ENCODE peak calls at places on chromosomes 5 and 9, in five cellular contexts. J is thyroid gland, G is GM12865, S is lung, Q is esophagus squamous epithelium. M is an unnamed sample.
A peak's percentile ranks its signal among the peaks of the same experiment; 100 is the strongest.

GRCh38 chr9:129933709-129934586 is 98.7 kb downstream of the USP20 start:
- DNase-seq in J (no peak), G (peak; percentile 41), S (no peak), Q (no peak), M (no peak)

GRCh38 chr5:143161893-143162520 is 241.5 kb downstream of the NR3C1 start:
- DNase-seq in J (no peak), G (no peak), S (no peak), Q (no peak), M (no peak)

GRCh38 chr9:36471359-36471758 is 71.3 kb upstream of the RNF38 start:
- DNase-seq in J (no peak), G (no peak), S (no peak), Q (no peak), M (no peak)

GRCh38 chr5:150361301-150361700 is 3.8 kb downstream of the TCOF1 start:
- DNase-seq in J (no peak), G (peak; percentile 69), S (no peak), Q (no peak), M (no peak)

GRCh38 chr5:121987685-121988073 is 25.9 kb downstream of the SRFBP1 start:
- DNase-seq in J (no peak), G (no peak), S (no peak), Q (no peak), M (no peak)

GRCh38 chr9:38067611-38067891 is 1.5 kb downstream of the SHB start:
- DNase-seq in J (peak; percentile 45), G (no peak), S (no peak), Q (no peak), M (no peak)

GRCh38 chr5:139749242-139749641 is 46.4 kb upstream of the PSD2 start:
- DNase-seq in J (no peak), G (no peak), S (no peak), Q (no peak), M (no peak)

GRCh38 chr5:125117556-125117955 is 371.1 kb upstream of the ZNF608 start:
- DNase-seq in J (no peak), G (no peak), S (no peak), Q (no peak), M (no peak)

GRCh38 chr5:107476783-107477182 is 194.0 kb downstream of the EFNA5 start:
- DNase-seq in J (no peak), G (peak; percentile 95), S (no peak), Q (no peak), M (no peak)

GRCh38 chr5:141476132-141476909 is 555 bp downstream of the PCDHGC3 start:
- DNase-seq in J (peak; percentile 56), G (peak; percentile 51), S (no peak), Q (no peak), M (no peak)

GRCh38 chr5:113162770-113163169 is 186.2 kb downstream of the DCP2 start:
- DNase-seq in J (no peak), G (no peak), S (no peak), Q (no peak), M (no peak)

GRCh38 chr5:157222506-157223230 is 42.0 kb downstream of the ITK start:
- DNase-seq in J (no peak), G (peak; percentile 36), S (no peak), Q (no peak), M (no peak)

GRCh38 chr9:120393386-120394057 is 186.4 kb downstream of the CDK5RAP2 start:
- DNase-seq in J (no peak), G (no peak), S (no peak), Q (no peak), M (no peak)

GRCh38 chr9:71812385-71812784 is 44.1 kb upstream of the CEMIP2 start:
- DNase-seq in J (no peak), G (no peak), S (no peak), Q (no peak), M (no peak)

DNA sequence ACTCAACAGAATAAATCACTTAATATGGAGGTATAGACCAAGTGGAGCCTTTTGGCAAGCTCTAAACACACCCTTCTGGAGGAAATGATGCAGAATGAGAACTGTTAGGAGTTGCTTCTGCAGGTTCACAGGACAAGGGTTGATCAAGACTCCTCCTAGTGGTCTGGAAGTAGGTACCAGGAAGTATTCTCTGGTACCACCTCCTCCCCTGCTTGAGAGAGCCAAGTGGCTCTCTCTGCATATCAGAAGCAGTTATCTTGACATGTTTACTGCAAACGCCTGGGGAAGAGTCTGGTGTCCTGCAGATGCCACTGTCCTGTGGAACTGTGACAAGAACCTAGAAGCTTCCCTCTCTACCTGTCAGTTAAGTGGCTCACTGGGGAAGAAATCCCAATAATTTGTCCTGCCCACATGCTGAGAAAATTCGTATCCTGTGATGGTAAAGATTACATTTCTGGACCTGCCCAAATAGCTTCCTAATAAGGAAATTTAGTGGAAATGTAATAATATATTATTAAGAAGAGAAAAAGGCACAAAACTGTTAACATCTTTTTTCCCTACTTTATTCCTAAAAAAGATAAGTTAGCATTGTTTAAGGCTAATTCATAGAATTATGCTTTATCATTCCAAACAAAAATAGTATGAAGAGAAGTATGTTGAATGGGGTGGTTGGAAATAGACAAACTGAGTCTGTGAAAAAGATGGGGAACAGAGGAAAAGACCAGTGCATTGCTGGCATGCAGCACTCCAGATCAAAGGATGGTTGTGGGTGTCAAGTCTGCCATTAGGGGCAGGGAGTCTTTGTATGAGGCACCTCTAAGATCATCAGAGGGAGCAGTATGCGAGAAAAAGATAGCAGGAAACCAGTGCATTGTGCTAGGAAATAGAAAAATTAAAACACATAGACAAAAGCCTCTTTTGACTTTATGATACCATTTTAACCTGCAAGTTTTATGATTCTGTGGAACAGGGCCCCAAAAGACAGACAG is 118.8 kb downstream of the CDC42SE2 start:
- DNase-seq in J (peak; percentile 36), G (peak; percentile 91), S (no peak), Q (no peak), M (no peak)
- TF ChIP-seq CTCF in J (peak; percentile 51), G (peak; percentile 74), S (peak; percentile 34), Q (no peak), M (peak; percentile 53)

GRCh38 chr5:154157483-154158378 is 32.8 kb upstream of the GALNT10 start:
- DNase-seq in J (no peak), G (no peak), S (no peak), Q (no peak), M (no peak)
- TF ChIP-seq CTCF in J (no peak), G (peak; percentile 45), S (no peak), Q (no peak), M (peak; percentile 45)

DNA sequence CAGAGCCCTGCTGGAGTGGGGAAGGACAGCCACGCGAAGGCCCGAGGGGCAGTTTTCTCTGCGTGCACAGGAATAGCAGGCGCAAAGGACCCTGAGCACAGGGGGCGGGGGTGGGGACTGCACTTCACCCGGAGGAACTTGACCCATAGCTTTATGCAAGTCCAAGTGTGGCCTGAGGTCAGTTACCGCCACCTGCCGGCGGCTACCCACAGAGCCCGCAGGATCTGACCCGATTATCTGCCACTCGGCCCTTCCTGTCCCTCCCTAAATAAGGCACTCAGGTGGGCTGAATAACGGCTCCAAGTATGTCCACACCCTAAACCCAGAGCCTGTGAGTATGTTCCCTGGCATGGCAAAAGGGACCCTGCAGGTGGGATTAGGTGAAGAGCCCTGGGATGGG is 65.4 kb upstream of the FCN1 start:
- DNase-seq in J (no peak), G (peak; percentile 51), S (no peak), Q (no peak), M (no peak)
- TF ChIP-seq CTCF in J (no peak), G (peak; percentile 64), S (no peak), Q (no peak), M (no peak)

GRCh38 chr5:11719888-11720481 is 184.3 kb downstream of the CTNND2 start:
- DNase-seq in J (peak; percentile 67), G (peak; percentile 53), S (peak; percentile 32), Q (no peak), M (no peak)
- TF ChIP-seq CTCF in J (no peak), G (peak; percentile 41), S (no peak), Q (no peak), M (peak; percentile 34)

GRCh38 chr9:134365115-134365596 is 38.9 kb downstream of the RXRA start:
- DNase-seq in J (no peak), G (no peak), S (no peak), Q (no peak), M (no peak)

GRCh38 chr9:134366223-134367031 is 40.2 kb downstream of the RXRA start:
- DNase-seq in J (peak; percentile 96), G (no peak), S (peak; percentile 90), Q (peak; percentile 37), M (peak; percentile 96)

GRCh38 chr9:134365791-134366222 is 39.6 kb downstream of the RXRA start:
- DNase-seq in J (no peak), G (no peak), S (no peak), Q (no peak), M (peak; percentile 86)

GRCh38 chr9:134363450-134363849 is 37.2 kb downstream of the RXRA start:
- DNase-seq in J (no peak), G (no peak), S (no peak), Q (no peak), M (no peak)

DNA sequence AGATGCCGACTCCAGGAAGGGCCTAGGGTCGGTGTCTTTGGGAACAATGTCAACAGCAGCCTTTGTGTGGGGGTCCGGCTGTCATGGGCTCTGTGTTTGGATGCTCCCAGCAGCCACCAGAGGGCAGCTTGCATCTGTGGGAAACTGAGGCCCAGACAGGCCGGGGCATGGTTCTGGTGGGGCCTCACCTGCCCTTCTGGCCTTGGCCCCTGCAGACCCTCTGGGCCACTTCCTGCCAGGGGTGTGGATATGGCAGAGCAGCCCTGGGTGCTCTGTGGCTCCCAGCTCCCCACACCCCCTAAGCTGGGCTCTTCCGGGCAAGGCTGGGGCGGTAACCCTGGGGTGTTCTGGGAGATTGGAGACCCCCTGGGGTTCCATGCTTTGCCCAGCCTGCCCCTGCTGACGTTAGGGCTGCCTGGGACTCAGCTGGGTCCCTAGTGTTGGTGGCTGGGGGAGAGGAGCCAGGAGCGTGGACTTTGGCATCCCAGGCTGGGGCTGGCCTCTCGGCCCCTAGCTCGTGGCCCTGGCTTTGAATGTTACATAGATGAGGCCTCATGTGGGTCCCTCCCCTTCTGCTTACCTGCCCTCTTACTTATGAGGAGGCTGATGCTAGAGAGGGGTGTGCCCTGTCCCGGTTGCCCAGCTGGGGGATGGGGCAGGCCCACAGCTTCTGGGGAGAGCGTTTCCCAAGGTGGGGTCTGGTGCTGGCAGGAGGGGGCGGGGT is 38.3 kb downstream of the RXRA start:
- DNase-seq in J (no peak), G (peak; percentile 20), S (no peak), Q (no peak), M (no peak)
- TF ChIP-seq CTCF in J (no peak), G (peak; percentile 47), S (no peak), Q (no peak), M (no peak)

GRCh38 chr9:34337404-34337803 is 8.0 kb downstream of the NUDT2 start:
- DNase-seq in J (no peak), G (no peak), S (no peak), Q (no peak), M (no peak)
- TF ChIP-seq CTCF in J (no peak), G (no peak), S (no peak), Q (no peak), M (peak; percentile 17)

DNA sequence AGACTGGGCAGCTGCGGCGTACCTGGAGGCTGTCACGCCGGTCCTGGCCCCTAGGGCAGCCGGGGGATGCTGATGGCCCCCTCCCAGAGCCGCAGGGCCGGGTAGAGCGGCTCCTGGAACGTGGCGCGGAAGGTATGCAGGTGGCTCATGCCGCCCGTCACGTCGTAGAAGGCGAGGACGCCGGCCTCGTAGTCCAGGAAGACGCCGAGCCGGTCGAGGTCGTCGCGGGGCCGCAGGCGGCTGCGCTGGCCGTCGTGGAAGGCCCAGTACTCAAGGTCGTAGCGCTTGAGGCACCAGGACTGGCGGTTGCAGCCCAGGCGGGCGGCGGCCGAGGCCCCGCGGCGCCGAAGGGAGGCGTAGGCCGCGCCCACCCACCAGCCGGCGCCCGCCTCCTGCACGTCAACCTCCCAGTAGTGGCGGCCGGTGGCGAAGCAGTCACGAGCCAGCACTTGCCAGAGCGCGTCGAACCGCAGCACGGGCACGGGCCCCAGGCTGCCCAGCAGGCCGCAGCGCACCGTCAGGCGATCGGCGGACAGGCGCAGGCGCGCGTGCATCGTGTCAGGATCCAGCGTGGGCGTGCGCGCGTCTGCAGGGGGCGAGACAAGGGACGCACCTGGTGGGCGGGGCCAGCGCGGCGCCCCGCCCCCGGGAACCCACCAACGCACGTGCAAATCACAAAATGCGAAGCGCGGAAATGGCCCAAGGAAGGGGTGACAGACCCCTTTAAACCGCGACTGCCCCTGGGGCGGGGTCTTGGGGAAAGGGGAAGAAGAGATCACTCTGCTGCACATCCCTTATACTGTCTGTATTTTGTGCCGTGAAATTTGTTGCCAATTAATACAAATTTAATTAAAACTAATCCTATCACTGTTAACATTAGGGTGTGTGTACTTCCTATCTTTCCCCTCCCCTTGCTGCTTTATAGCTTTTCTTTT is 31.2 kb downstream of the NANS start:
- DNase-seq in J (peak; percentile 84), G (no peak), S (peak; percentile 43), Q (no peak), M (no peak)
- TF ChIP-seq CTCF in J (no peak), G (no peak), S (no peak), Q (no peak), M (no peak)